ENCODE peak calls at places on chromosomes 7 and 10, in six cellular contexts. X is HCT116, H is Panc1, K is GM23338, W is A549, E is SK-N-SH. I is an unnamed sample.

GRCh38 chr7:39465055-39465929 is 100.9 kb upstream of the YAE1 start:
- DNase-seq in W (peak; percentile 79), E (peak; percentile 63), H (peak; percentile 36), X (peak; percentile 56), K (peak; percentile 91), I (peak; percentile 43)

GRCh38 chr10:44437837-44438752 is 53.2 kb upstream of the CXCL12 start:
- DNase-seq in X (no peak), W (no peak), K (no peak), H (no peak), E (no peak), I (no peak)

GRCh38 chr10:110356628-110357245 is 52.0 kb upstream of the SMNDC1 start:
- DNase-seq in H (peak; percentile 78), W (peak; percentile 58), E (no peak), X (peak; percentile 72), K (no peak), I (no peak)

GRCh38 chr7:112143567-112143966 is 62.6 kb downstream of the DOCK4 start:
- DNase-seq in H (no peak), X (no peak), W (no peak), K (no peak), E (no peak), I (no peak)

GRCh38 chr10:131113892-131114291 is 197.6 kb downstream of the TCERG1L start:
- DNase-seq in X (no peak), K (no peak), W (no peak), E (no peak), H (no peak), I (no peak)

GRCh38 chr7:94174956-94175355 is 170.8 kb upstream of the BET1 start:
- DNase-seq in W (no peak), X (no peak), H (no peak), K (no peak), E (no peak), I (no peak)

GRCh38 chr10:86203162-86203905 is 163.3 kb downstream of the GRID1 start:
- DNase-seq in K (peak; percentile 75), E (no peak), X (no peak), W (peak; percentile 10), H (no peak), I (no peak)

GRCh38 chr10:22429146-22429545 is 83.8 kb downstream of the SPAG6 start:
- DNase-seq in X (no peak), K (no peak), E (no peak), H (no peak), W (no peak), I (no peak)

GRCh38 chr7:4725014-4725951 is 43.2 kb downstream of the FOXK1 start:
- DNase-seq in K (peak; percentile 30), W (peak; percentile 71), X (no peak), E (peak; percentile 73), H (no peak), I (no peak)

GRCh38 chr10:126842836-126843235 is 62.4 kb upstream of the DOCK1 start:
- DNase-seq in H (no peak), W (no peak), K (peak; percentile 65), X (no peak), E (no peak), I (no peak)

GRCh38 chr7:465710-466400 is 53.8 kb downstream of the PDGFA start:
- DNase-seq in W (no peak), K (no peak), E (no peak), H (no peak), X (no peak), I (no peak)

GRCh38 chr10:119644215-119644826 is 6.9 kb upstream of the BAG3 start:
- DNase-seq in K (peak; percentile 61), E (no peak), W (no peak), X (no peak), H (no peak), I (no peak)

GRCh38 chr7:143284591-143285453 is at the start of gene TMEM139:
- DNase-seq in H (no peak), K (peak; percentile 92), W (no peak), E (peak; percentile 56), X (no peak), I (no peak)

GRCh38 chr10:126133906-126134703 is 237.7 kb downstream of the FANK1 start:
- DNase-seq in H (peak; percentile 33), K (no peak), E (no peak), W (peak; percentile 78), X (no peak), I (no peak)

GRCh38 chr7:7352845-7353244 is 170.5 kb downstream of the C1GALT1 start:
- DNase-seq in W (no peak), H (no peak), E (no peak), K (peak; percentile 84), X (no peak), I (no peak)

GRCh38 chr10:75042292-75042974 is 69.0 kb upstream of the SAMD8 start:
- DNase-seq in X (no peak), K (no peak), E (no peak), H (no peak), W (no peak), I (no peak)

GRCh38 chr7:106600569-106601373 is 60.2 kb downstream of the CCDC71L start:
- DNase-seq in E (no peak), H (no peak), X (no peak), W (no peak), K (no peak), I (no peak)

GRCh38 chr10:93495654-93496321 is 624 bp upstream of the CEP55 start:
- DNase-seq in E (peak; percentile 44), W (peak; percentile 46), K (peak; percentile 17), H (no peak), X (no peak), I (no peak)

GRCh38 chr10:109341986-109342385 is 581.3 kb downstream of the XPNPEP1 start:
- DNase-seq in W (no peak), X (no peak), H (no peak), E (no peak), K (no peak), I (no peak)

GRCh38 chr7:96253441-96253840 is 68.5 kb downstream of the SLC25A13 start:
- DNase-seq in W (no peak), K (no peak), E (no peak), X (no peak), H (no peak), I (no peak)

GRCh38 chr7:27921081-27921836 is 181.3 kb downstream of the TAX1BP1 start:
- DNase-seq in H (peak; percentile 61), X (peak; percentile 71), E (peak; percentile 73), W (peak; percentile 82), K (peak; percentile 79), I (peak; percentile 11)

GRCh38 chr7:136006208-136006607 is 29.0 kb upstream of the MTPN start:
- DNase-seq in W (no peak), E (no peak), X (no peak), K (no peak), H (no peak), I (no peak)

GRCh38 chr10:18793951-18794350 is 134.7 kb downstream of the ARL5B start:
- DNase-seq in K (peak; percentile 54), H (no peak), W (peak; percentile 45), E (peak; percentile 29), X (peak; percentile 6), I (no peak)

GRCh38 chr7:143395187-143396149 is 13.2 kb downstream of the EPHA1 start:
- DNase-seq in W (no peak), X (no peak), H (no peak), E (no peak), K (peak; percentile 63), I (no peak)

GRCh38 chr7:31767686-31768358 is 80.8 kb downstream of the PPP1R17 start:
- DNase-seq in W (no peak), X (no peak), E (no peak), H (no peak), K (peak; percentile 90), I (no peak)

GRCh38 chr7:31761646-31762045 is 74.6 kb downstream of the PPP1R17 start:
- DNase-seq in K (no peak), E (no peak), W (no peak), X (no peak), H (no peak), I (no peak)

GRCh38 chr7:31758770-31759169 is 71.8 kb downstream of the PPP1R17 start:
- DNase-seq in X (no peak), K (no peak), H (no peak), E (no peak), W (no peak), I (no peak)

GRCh38 chr7:31764457-31764856 is 77.4 kb downstream of the PPP1R17 start:
- DNase-seq in X (no peak), H (no peak), W (peak; percentile 5), E (no peak), K (no peak), I (no peak)

DNA sequence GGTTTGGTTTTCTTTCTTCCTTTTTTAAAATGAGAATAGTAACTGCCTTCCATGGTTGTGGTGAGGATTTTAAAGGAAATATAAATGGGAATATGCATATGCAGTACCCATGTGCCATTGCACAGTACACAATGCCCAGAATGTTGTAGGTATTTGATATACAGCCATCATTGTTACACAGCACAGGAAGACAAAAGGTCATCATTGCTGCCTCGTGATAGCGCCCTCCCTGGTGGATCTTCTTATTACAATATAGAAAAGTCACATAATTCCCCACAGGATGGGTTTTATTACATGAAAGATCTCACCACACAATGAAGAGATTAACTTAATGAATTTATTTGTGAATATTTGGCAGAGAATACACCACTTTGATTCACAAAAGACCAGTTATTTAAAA is 76.5 kb downstream of the PPP1R17 start:
- DNase-seq in K (peak; percentile 52), W (peak; percentile 5), H (no peak), E (no peak), X (no peak), I (no peak)
- TF ChIP-seq CTCF in K (peak; percentile 66), W (no peak), H (no peak), E (peak; percentile 60), X (peak; percentile 59), I (peak; percentile 2)

DNA sequence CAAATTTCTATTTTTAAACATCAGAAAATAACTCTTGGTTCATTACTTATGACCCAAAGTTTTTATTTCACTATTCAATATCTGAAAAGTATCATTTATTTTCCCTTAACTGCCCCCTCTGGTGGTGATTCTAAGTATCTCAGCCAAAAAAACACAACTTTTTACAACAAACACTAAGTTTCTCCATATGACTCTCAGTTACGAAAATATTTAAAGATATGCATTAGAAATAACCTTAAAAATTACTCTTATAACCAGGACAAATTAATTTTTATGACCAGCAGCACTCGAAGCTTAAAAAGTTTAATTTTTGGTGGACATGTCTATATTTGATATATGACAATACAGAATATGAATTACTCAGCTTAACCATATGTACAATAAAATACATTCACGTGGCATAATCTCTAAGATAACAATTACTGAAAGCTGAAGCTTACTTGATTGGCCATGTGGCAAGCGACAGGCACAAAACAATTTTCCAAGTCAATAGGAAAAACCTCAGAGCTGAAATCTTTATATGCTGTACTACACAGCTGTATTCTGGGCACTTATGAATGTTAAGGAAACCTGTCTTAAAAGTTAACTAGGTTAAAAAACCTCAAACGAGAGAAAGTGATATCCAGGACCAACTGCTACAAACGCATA is 2.3 kb downstream of the HNRNPA2B1 start:
- DNase-seq in K (peak; percentile 49), E (no peak), X (no peak), H (no peak), W (no peak), I (no peak)
- H3K27ac ChIP-seq in K (no peak overlapping the region), E (peak overlapping the region; percentile 99), X (peak overlapping the region; percentile 97), H (peak overlapping the region; percentile 100), W (peak overlapping the region; percentile 64), I (peak overlapping the region; percentile 100)

GRCh38 chr7:46654546-46655443 is 733.7 kb upstream of the IGFBP3 start:
- DNase-seq in X (no peak), W (peak; percentile 27), K (no peak), E (no peak), H (no peak), I (no peak)
- TF ChIP-seq REST in X (no peak), W (no peak), K (no peak), E (no peak), H (no peak), I (no peak)

DNA sequence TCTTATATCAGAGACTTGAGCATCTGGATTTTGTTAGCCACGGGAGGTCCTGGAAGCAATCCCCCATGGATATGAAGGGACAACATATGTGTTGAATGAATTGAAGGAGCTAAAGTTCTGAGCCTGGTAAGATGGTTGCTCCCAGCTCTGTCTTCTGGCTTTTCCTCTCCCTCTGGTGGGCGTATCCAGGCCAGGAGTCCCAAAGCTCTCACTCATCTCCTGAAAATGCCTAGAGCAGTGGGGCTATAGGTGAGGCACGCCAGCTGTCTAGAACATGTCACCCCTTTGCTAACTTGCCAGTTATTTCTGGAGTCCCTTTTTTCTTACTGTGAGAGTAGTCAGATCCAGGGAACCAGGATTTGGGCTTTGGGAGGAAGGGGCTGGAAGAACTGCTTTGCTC is 73.5 kb downstream of the MINPP1 start:
- DNase-seq in E (no peak), K (no peak), X (no peak), W (no peak), H (no peak), I (no peak)
- TF ChIP-seq CTCF in E (no peak), K (no peak), X (no peak), W (no peak), H (no peak), I (no peak)